ENCODE peak calls at places on chromosomes 1 and 21, in four cellular contexts. U is GM23338, R is Panc1, T is cardiac muscle cell. C is an unnamed sample.

GRCh38 chr1:3923378-3924185 is 23.5 kb upstream of the C1orf174 start:
- DNase-seq in U (no peak), R (no peak), T (no peak), C (no peak)

GRCh38 chr1:55154616-55155015 is 60.5 kb downstream of the USP24 start:
- DNase-seq in U (no peak), R (no peak), T (no peak), C (no peak)

GRCh38 chr1:225849905-225850304 is 32.3 kb downstream of the TMEM63A start:
- DNase-seq in U (no peak), R (no peak), T (no peak), C (peak)

GRCh38 chr1:84247425-84248220 is 53.9 kb upstream of the SAMD13 start:
- DNase-seq in U (no peak), R (peak), T (peak), C (no peak)

GRCh38 chr1:202162418-202163280 is 2.2 kb upstream of the PTPN7 start:
- DNase-seq in U (no peak), R (no peak), T (no peak), C (no peak)

GRCh38 chr1:76726251-76726650 is 141.0 kb upstream of the ST6GALNAC5 start:
- DNase-seq in U (no peak), R (no peak), T (no peak), C (no peak)

GRCh38 chr1:3740038-3740437 is 12.2 kb upstream of the CCDC27 start:
- DNase-seq in U (no peak), R (no peak), T (no peak), C (peak)

GRCh38 chr1:113027008-113027407 is 46.0 kb upstream of the LRIG2 start:
- DNase-seq in U (peak), R (no peak), T (no peak), C (no peak)

GRCh38 chr1:108828074-108828961 is 28.6 kb downstream of the AKNAD1 start:
- DNase-seq in U (peak), R (peak), T (peak), C (peak)

GRCh38 chr1:90946630-90947029 is 75.2 kb downstream of the ZNF644 start:
- DNase-seq in U (no peak), R (no peak), T (no peak), C (no peak)

GRCh38 chr1:84939151-84939550 is 46.1 kb upstream of the LPAR3 start:
- DNase-seq in U (no peak), R (no peak), T (peak), C (no peak)

GRCh38 chr1:193707271-193708015 is 521.0 kb upstream of the B3GALT2 start:
- DNase-seq in U (no peak), R (no peak), T (peak), C (no peak)

GRCh38 chr1:29259802-29260441 is 23.6 kb downstream of the PTPRU start:
- DNase-seq in U (peak), R (no peak), T (peak), C (no peak)

GRCh38 chr1:85172684-85173337 is 28.0 kb downstream of the SYDE2 start:
- DNase-seq in U (no peak), R (no peak), T (no peak), C (no peak)

GRCh38 chr21:34688145-34688544 is 19.4 kb downstream of the CLIC6 start:
- DNase-seq in U (peak), R (no peak), T (peak), C (peak)

GRCh38 chr1:5970623-5971273 is 21.5 kb downstream of the NPHP4 start:
- DNase-seq in U (no peak), R (no peak), T (no peak), C (no peak)

GRCh38 chr1:244237445-244237844 is 186.4 kb downstream of the ZBTB18 start:
- DNase-seq in U (no peak), R (no peak), T (no peak), C (no peak)

GRCh38 chr1:93081716-93082115 is 2.6 kb downstream of the MTF2 start:
- DNase-seq in U (no peak), R (no peak), T (peak), C (no peak)
- H3K4me3 ChIP-seq in U (peak), R (peak), T (peak), C (peak)

DNA sequence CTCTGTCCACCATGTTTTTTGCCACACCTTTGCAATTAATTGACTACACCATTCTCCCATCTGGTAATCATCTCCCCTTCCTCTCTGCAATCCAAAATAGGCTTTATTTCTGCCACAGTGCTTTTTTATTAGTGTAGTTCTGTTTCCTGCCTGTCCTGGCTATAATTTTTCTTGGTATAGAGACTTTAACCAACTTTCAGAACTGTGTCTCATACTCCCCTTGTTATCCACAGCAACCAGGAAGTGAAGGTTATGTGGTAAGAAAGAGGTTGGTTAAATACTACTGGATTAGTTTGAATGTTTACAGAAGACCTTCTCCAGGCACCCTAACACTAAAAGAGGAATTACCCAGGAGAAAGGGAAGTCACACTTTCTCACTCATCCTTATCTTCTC is 17.8 kb upstream of the TNFSF4 start:
- DNase-seq in U (no peak), R (no peak), T (no peak), C (no peak)
- H3K27ac ChIP-seq in U (no peak), R (no peak), T (no peak), C (no peak)

GRCh38 chr1:14662116-14662515 is 63.6 kb downstream of the KAZN start:
- DNase-seq in U (no peak), R (no peak), T (no peak), C (peak)

GRCh38 chr1:14666376-14666775 is 67.9 kb downstream of the KAZN start:
- DNase-seq in U (no peak), R (no peak), T (no peak), C (no peak)

GRCh38 chr1:14660795-14661194 is 62.3 kb downstream of the KAZN start:
- DNase-seq in U (no peak), R (no peak), T (no peak), C (no peak)

GRCh38 chr1:14661220-14661619 is 62.7 kb downstream of the KAZN start:
- DNase-seq in U (no peak), R (no peak), T (peak), C (peak)

GRCh38 chr1:14663773-14664172 is 65.3 kb downstream of the KAZN start:
- DNase-seq in U (no peak), R (no peak), T (no peak), C (no peak)
- H3K4me3 ChIP-seq in U (no peak), R (no peak), T (no peak), C (no peak)

GRCh38 chr1:12595839-12596821 is 21.9 kb downstream of the DHRS3 start:
- DNase-seq in U (peak), R (no peak), T (peak), C (peak)
- H3K27ac ChIP-seq in U (peak), R (peak), T (peak), C (peak)

GRCh38 chr1:160644399-160644798 is 2.4 kb downstream of the SLAMF1 start:
- DNase-seq in U (no peak), R (no peak), T (no peak), C (no peak)

GRCh38 chr1:160646192-160646591 is 652 bp downstream of the SLAMF1 start:
- DNase-seq in U (no peak), R (no peak), T (no peak), C (no peak)

GRCh38 chr1:160646711-160647328 is at the start of gene SLAMF1:
- DNase-seq in U (no peak), R (no peak), T (no peak), C (no peak)

GRCh38 chr1:160645386-160646063 is 1.3 kb downstream of the SLAMF1 start:
- DNase-seq in U (no peak), R (no peak), T (no peak), C (no peak)

DNA sequence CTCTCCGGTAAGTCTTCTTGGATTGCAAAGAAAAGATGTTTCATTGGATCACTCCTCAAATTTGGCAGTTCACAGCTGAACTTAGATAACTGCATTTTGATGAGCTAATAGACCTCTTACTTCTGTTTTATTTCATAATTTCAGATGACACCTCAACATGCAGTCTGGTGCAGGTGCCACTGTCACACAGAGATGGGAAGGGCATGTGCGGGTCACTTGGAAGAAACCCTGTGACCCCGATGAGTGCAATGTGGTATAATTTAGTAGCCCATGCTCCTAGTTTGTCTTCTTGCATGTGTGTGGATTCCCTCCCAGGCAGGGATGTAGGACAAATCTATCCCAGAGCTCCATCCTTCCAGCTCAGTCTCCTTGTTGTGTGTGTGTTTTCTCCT is 481 bp upstream of the SLAMF1 start:
- DNase-seq in U (no peak), R (no peak), T (no peak), C (no peak)
- H3K4me3 ChIP-seq in U (no peak), R (no peak), T (no peak), C (no peak)

DNA sequence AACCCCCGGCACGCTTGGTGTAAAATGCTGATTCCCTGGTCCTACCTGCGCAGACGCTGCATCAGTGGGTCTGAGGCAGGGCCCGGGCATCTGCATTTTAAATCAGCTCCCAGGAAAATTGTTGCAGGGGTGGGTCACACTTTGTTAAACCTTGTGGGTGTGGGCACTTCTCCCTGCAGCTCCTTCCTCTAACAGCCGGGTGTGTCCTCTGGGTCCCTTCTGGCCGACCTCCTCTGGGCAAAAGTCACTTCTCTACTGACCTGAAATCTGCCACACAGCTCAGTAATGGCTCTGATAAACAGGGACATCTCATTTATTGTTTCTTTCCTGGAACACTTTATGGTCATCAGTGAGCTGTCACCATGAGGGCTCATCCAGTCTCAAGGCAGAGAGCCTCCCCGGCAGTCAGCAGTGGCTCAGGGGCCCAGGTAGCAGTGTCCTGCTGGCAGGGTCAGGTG is 52.8 kb upstream of the TMPRSS2 start:
- DNase-seq in U (no peak), R (no peak), T (no peak), C (no peak)
- H3K27ac ChIP-seq in U (no peak), R (no peak), T (no peak), C (no peak)

DNA sequence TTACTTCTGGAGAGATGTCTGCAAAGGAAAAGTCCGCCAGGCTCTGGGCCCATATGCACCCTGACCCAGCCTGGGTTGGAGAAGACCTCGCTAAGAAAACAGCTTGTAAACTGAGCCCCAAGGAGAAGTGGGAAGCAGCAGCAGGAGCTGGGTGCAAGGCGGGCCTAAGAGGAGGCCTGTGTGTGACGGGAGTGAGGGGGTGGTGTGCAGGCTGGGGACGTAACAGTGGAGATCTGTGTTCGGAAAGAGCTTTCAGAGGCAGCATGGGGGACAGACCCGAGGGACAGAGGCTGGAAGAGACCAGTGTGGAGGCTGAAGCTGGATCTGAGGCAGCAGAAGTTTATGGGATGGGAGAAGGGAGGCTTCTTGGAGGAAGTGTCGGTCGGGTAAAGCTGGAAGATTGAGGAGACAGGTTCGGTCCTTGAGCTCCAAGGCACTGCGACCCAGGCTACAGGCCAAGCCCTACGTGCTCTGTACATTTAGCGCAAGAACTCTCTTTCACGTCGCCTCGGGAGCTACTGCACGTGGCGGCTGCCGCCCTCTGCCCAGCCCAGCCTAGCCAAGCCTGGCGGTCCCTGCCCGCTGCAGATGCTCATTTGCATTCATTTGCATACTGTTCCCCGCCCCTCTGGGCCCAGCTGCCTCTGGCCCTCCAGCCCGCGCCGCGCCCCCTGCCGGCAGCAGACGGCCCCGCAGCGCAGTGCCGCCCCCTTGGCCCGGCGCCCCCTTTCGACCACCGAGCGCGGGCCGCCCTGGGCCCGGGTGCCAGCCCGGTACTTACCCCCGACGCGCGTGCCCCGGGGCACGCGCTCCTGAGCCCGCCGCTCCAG is 6.3 kb downstream of the HPCA start:
- DNase-seq in U (peak), R (no peak), T (peak), C (no peak)
- H3K4me3 ChIP-seq in U (peak), R (peak), T (peak), C (no peak)

GRCh38 chr1:32774950-32775634 is 42.1 kb downstream of the YARS1 start:
- DNase-seq in U (no peak), R (no peak), T (peak), C (peak)
- H3K27ac ChIP-seq in U (peak), R (peak), T (no peak), C (no peak)

GRCh38 chr1:27626031-27626935 is 8.7 kb downstream of the FGR start:
- DNase-seq in U (no peak), R (no peak), T (peak), C (no peak)

GRCh38 chr1:27623327-27624212 is 11.4 kb downstream of the FGR start:
- DNase-seq in U (no peak), R (no peak), T (no peak), C (no peak)

GRCh38 chr1:27622828-27623227 is 12.2 kb downstream of the FGR start:
- DNase-seq in U (peak), R (no peak), T (no peak), C (no peak)

GRCh38 chr1:27627051-27627450 is 7.9 kb downstream of the FGR start:
- DNase-seq in U (no peak), R (no peak), T (no peak), C (no peak)

GRCh38 chr1:27624467-27625233 is 10.3 kb downstream of the FGR start:
- DNase-seq in U (peak), R (no peak), T (no peak), C (no peak)
- H3K4me3 ChIP-seq in U (no peak), R (no peak), T (no peak), C (no peak)

C was measured in SJCRH30.